ENCODE peak calls at places on chromosomes 5 and 9, in four cellular contexts. M, O, N and E are unnamed samples.
A peak's percentile ranks its signal among the peaks of the same experiment; 100 is the strongest.

GRCh38 chr5:180332051-180332517 is 21.1 kb downstream of the GFPT2 start:
- DNase-seq in M (peak; percentile 39), O (no peak), N (peak; percentile 18), E (peak; percentile 86)

GRCh38 chr5:45507174-45507573 is 189.0 kb downstream of the HCN1 start:
- DNase-seq in M (no peak), O (no peak), N (no peak), E (no peak)

GRCh38 chr5:9670371-9670770 is 40.2 kb upstream of the TAS2R1 start:
- DNase-seq in M (no peak), O (no peak), N (no peak), E (no peak)

GRCh38 chr9:114893622-114894021 is 36.8 kb downstream of the TNFSF8 start:
- DNase-seq in M (no peak), O (no peak), N (no peak), E (no peak)

GRCh38 chr5:180059326-180059725 is 12.2 kb downstream of the RNF130 start:
- DNase-seq in M (no peak), O (no peak), N (no peak), E (no peak)

GRCh38 chr9:131500939-131501541 is 1.7 kb upstream of the POMT1 start:
- DNase-seq in M (no peak), O (no peak), N (no peak), E (no peak)

GRCh38 chr9:21777701-21778100 is 24.7 kb upstream of the MTAP start:
- DNase-seq in M (no peak), O (no peak), N (no peak), E (no peak)

GRCh38 chr9:137441289-137441934 is at the start of gene ENTPD8:
- DNase-seq in M (peak; percentile 66), O (peak; percentile 87), N (peak; percentile 79), E (peak; percentile 90)

GRCh38 chr5:79736528-79737514 is 47.2 kb downstream of the CMYA5 start:
- DNase-seq in M (no peak), O (no peak), N (no peak), E (no peak)

GRCh38 chr5:148574167-148574566 is 80.2 kb downstream of the HTR4 start:
- DNase-seq in M (no peak), O (no peak), N (no peak), E (no peak)

GRCh38 chr9:734831-735511 is 106.5 kb upstream of the DMRT1 start:
- DNase-seq in M (peak; percentile 22), O (peak; percentile 79), N (no peak), E (no peak)

GRCh38 chr9:127192744-127193143 is 70.3 kb upstream of the ANGPTL2 start:
- DNase-seq in M (no peak), O (no peak), N (no peak), E (no peak)

GRCh38 chr5:152329191-152329590 is 75.9 kb downstream of the NMUR2 start:
- DNase-seq in M (no peak), O (no peak), N (no peak), E (no peak)

GRCh38 chr5:87169300-87169991 is 98.2 kb upstream of the RASA1 start:
- DNase-seq in M (no peak), O (no peak), N (no peak), E (no peak)

GRCh38 chr9:136769710-136770191 is 5.4 kb upstream of the LCN15 start:
- DNase-seq in M (peak; percentile 58), O (no peak), N (peak; percentile 70), E (peak; percentile 82)

GRCh38 chr9:100074093-100074492 is 24.7 kb downstream of the ERP44 start:
- DNase-seq in M (no peak), O (no peak), N (no peak), E (no peak)

GRCh38 chr5:123455640-123456039 is 32.4 kb upstream of the CEP120 start:
- DNase-seq in M (no peak), O (no peak), N (no peak), E (no peak)

GRCh38 chr5:158320178-158320674 is 461.3 kb upstream of the CLINT1 start:
- DNase-seq in M (no peak), O (no peak), N (no peak), E (no peak)

DNA sequence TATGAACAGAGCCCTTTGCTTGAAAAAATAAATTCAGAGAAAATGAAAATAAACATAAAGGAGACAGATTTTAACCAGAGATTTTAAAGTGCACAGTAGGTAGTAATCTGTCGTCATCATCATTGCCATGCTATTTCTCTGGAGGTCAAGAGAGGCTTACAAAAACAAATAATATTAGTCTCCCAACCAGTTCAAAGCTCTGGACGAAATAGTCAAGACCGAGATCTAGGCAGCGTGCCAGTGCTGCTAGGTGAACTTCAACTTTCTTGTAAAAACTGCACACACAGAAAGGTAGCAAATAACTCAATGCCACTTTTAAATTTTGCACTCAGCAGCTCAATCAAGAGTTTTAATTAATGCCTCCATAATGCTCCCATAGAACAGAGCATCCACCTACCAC is 656.7 kb downstream of the IRX1 start:
- DNase-seq in M (no peak), O (no peak), N (no peak), E (no peak)
- TF ChIP-seq NR3C1 in M (no peak), O (no peak), N (no peak), E (no peak)

DNA sequence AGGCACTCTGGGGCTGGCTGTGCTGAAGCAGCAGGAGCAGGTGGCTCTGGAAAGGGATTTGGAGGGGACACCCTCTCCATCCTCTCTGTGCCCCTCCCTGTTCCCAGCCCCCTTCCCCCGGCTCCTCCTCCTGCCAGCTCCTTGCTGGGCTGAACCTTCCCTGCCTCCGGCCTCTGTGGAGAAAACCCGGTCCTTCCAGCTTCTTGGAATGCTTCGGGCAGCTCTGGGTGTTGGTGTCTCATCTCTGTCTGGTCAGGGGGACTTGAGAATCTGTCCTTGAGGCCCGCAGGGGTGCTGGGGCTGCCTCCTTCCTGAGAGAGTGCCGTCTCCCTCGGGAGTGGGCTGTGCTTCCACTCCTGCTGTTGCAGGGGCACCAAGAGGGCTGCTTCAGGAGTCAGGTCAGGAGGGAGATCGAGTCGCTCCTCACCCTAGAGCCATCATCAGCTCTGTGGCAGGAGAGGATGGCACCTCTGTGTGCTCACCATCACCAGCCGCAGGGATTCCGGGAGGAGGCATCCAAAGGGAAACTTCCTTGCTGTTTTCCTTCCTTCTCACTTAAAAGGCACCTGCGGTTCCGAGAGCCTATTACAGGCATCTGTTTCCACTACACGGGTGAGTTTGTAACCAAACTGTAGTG is 30.6 kb downstream of the NDUFS6 start:
- DNase-seq in M (no peak), O (no peak), N (no peak), E (peak; percentile 36)
- TF ChIP-seq NR3C1 in M (no peak), O (no peak), N (no peak), E (no peak)

DNA sequence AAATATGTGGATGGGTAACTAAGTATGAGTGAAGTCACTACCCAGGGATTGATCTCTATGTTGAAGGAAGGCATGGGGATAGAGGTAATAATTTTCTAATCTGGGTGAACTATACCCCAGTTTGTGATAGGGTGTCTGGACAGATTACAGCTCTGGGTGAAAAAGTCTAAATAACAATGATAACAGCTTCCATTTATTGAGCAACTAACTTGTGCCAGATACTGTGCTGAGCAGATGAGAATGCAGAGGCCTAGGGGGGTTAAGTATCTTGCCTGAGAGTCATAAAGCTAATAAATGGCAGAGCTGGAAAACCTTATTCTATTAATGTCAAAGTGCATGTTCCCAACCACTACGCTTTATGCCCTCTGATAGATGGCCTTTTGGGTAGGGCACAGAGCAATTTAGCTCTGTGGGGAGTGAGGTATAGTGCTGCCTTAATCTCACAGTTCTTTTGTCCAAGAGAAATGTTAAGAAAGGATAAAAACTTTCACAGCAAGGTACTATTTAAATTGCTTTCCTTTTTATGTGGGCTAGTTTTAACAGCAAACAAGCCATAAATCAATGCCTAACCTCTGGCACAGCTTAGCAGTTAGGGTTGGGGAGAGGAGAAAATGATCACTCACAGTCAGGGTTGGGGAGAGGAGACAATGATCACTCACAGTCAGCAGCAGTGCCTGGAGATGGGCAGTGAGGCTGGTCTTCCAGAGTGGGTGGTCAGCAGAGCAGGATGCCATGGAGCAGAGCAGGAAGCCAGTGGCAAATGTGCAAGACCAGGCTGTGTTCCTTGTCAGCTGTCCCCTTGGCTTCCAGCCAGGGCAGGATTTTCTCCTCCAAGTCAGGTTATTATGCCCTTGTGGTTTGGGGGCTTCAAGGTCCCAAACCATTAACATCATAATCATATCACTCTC is 187.0 kb downstream of the CARTPT start:
- DNase-seq in M (no peak), O (no peak), N (no peak), E (no peak)
- TF ChIP-seq NR3C1 in M (no peak), O (no peak), N (no peak), E (no peak)

DNA sequence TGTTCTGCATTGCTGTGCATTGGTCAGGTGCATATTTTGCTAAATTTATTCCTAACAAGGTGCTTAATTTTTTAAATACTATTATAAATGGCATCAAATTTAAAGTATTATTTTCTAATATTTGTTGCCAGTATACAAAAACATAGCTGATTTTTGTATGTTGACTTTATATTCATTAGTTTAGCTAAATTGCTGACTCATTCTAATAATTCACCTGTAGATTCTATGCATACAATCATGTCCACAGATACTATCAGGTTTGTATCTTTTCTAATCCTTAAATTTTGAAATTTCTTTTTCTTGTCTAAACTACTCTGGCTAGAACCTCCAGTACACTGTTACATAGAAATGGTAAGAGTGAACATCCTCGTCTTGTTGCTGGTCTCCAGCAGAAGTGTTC is 657.6 kb downstream of the CCDC171 start:
- DNase-seq in M (no peak), O (no peak), N (no peak), E (no peak)
- TF ChIP-seq NR3C1 in M (no peak), O (no peak), N (no peak), E (no peak)

GRCh38 chr5:111805071-111805470 is 48.1 kb upstream of the NREP start:
- DNase-seq in M (no peak), O (no peak), N (no peak), E (no peak)
- TF ChIP-seq NR3C1 in M (no peak), O (no peak), N (no peak), E (no peak)